ENCODE peak calls at places on chromosomes 5 and 9, in eight cellular contexts. K, T, U, Z, B, X, E and W are unnamed samples.

GRCh38 chr5:5810461-5810860 is 388.0 kb downstream of the ICE1 start:
- DNase-seq in K (no peak), T (peak), U (no peak), Z (no peak), B (no peak), X (no peak), E (no peak), W (no peak)

GRCh38 chr9:2622361-2623045 is 916 bp downstream of the VLDLR start:
- DNase-seq in K (no peak), T (peak), U (no peak), Z (no peak), B (peak), X (no peak), E (peak), W (peak)

GRCh38 chr9:4717815-4718214 is 23.2 kb downstream of the AK3 start:
- DNase-seq in K (no peak), T (no peak), U (no peak), Z (no peak), B (no peak), X (no peak), E (no peak), W (no peak)

GRCh38 chr9:128420651-128421473 is at the start of gene CERCAM:
- DNase-seq in K (peak), T (peak), U (peak), Z (no peak), B (peak), X (no peak), E (peak), W (peak)

GRCh38 chr5:9332026-9332425 is 213.8 kb downstream of the SEMA5A start:
- DNase-seq in K (no peak), T (no peak), U (no peak), Z (no peak), B (no peak), X (no peak), E (no peak), W (no peak)

GRCh38 chr5:1256776-1257175 is 31.6 kb downstream of the SLC6A18 start:
- DNase-seq in K (no peak), T (no peak), U (no peak), Z (no peak), B (no peak), X (no peak), E (no peak), W (no peak)

GRCh38 chr9:6897207-6897822 is 139.5 kb downstream of the KDM4C start:
- DNase-seq in K (no peak), T (no peak), U (no peak), Z (no peak), B (no peak), X (no peak), E (no peak), W (no peak)

GRCh38 chr9:125655691-125656410 is 51.2 kb downstream of the MAPKAP1 start:
- DNase-seq in K (no peak), T (no peak), U (no peak), Z (no peak), B (no peak), X (no peak), E (no peak), W (no peak)

GRCh38 chr5:50564079-50564478 is 102.4 kb upstream of the PARP8 start:
- DNase-seq in K (no peak), T (no peak), U (no peak), Z (no peak), B (no peak), X (no peak), E (no peak), W (no peak)

GRCh38 chr9:69554945-69555344 is 117.2 kb downstream of the APBA1 start:
- DNase-seq in K (no peak), T (no peak), U (no peak), Z (no peak), B (no peak), X (no peak), E (peak), W (peak)

GRCh38 chr9:3435732-3436131 is 90.1 kb downstream of the RFX3 start:
- DNase-seq in K (no peak), T (no peak), U (no peak), Z (no peak), B (no peak), X (no peak), E (no peak), W (no peak)

GRCh38 chr5:138544171-138545134 is 1.4 kb upstream of the ETF1 start:
- DNase-seq in K (no peak), T (no peak), U (no peak), Z (no peak), B (no peak), X (no peak), E (peak), W (no peak)

GRCh38 chr9:129102791-129103594 is 7.6 kb downstream of the CRAT start:
- DNase-seq in K (peak), T (peak), U (peak), Z (peak), B (no peak), X (no peak), E (peak), W (peak)

GRCh38 chr9:135533674-135534073 is 12.3 kb upstream of the OBP2A start:
- DNase-seq in K (no peak), T (no peak), U (no peak), Z (no peak), B (peak), X (no peak), E (no peak), W (no peak)

GRCh38 chr9:21970001-21970799 is 24.0 kb downstream of the CDKN2A start:
- DNase-seq in K (no peak), T (no peak), U (no peak), Z (no peak), B (no peak), X (no peak), E (no peak), W (no peak)